ENCODE peak calls at places on chromosome X, in four cellular contexts. J is HepG2, H is K562, R is WTC11. Q is an unnamed sample.

GRCh38 chrX:43269201-43269600 is 386.9 kb upstream of the MAOA start:
- DNase-seq in H (no peak), R (no peak), J (no peak), Q (no peak)

GRCh38 chrX:2820131-2820771 is 8.5 kb upstream of the GYG2 start:
- DNase-seq in H (no peak), J (no peak), R (no peak), Q (no peak)

GRCh38 chrX:87525771-87526229 is 8.2 kb downstream of the KLHL4 start:
- DNase-seq in J (no peak), R (no peak), H (peak; percentile 18), Q (peak; percentile 63)

GRCh38 chrX:117973175-117974075 is 143.2 kb downstream of the KLHL13 start:
- DNase-seq in J (no peak), R (no peak), H (no peak), Q (no peak)

GRCh38 chrX:3143043-3143799 is 102.0 kb downstream of the ARSF start:
- DNase-seq in R (no peak), H (peak; percentile 11), J (peak; percentile 0), Q (no peak)

GRCh38 chrX:118615141-118615540 is 112.3 kb upstream of the IL13RA1 start:
- DNase-seq in H (no peak), J (no peak), R (no peak), Q (no peak)

GRCh38 chrX:29229802-29230201 is 642.6 kb downstream of the IL1RAPL1 start:
- DNase-seq in R (no peak), J (no peak), H (no peak), Q (no peak)

GRCh38 chrX:106802388-106803275 is at the start of gene TBC1D8B:
- DNase-seq in H (peak; percentile 56), J (peak; percentile 89), R (peak; percentile 70), Q (peak; percentile 80)

GRCh38 chrX:136823175-136823574 is 42.4 kb upstream of the ARHGEF6 start:
- DNase-seq in H (no peak), R (no peak), J (no peak), Q (no peak)

GRCh38 chrX:70231666-70232065 is 2.8 kb upstream of the AWAT1 start:
- DNase-seq in H (peak; percentile 14), R (no peak), J (no peak), Q (no peak)
- TF ChIP-seq HMGXB4 in H (no peak), R (no peak), J (no peak), Q (no peak)

GRCh38 chrX:119783026-119783425 is 8.4 kb downstream of the RPL39 start:
- DNase-seq in H (no peak), R (no peak), J (no peak), Q (no peak)

DNA sequence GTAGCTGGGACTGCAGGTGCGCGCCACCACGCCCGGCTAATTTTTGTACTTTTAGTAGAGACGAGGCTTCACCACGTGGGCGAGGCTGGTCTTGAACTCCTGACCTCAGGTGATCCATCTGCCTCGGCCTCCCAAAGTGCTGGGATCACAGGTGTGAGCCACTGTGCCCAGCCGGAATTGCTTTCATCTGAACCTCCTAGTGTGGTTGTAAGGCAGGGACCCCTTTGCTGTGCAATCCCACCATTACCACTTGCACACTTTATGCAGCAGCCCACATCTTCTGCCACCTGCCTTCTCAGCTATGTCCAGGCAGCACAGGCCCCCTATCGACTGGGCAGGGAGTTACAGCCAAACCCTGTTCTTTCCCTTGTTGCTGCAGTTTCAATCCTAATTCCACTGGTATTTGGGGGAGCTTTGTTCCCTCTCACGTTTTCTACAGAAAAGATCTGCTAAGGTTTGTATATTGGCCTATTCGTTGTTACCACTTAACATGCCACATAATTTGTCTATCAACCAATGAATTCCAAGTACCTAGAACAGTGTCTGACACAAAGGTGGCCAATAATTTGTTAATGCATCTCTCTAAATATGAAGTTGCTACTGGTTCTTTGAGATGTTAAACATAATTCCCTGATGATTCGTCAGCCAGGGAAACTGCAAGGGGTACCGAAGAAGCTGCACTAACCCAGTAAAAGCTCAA is 6.5 kb downstream of the RPL39 start:
- DNase-seq in H (peak; percentile 58), J (no peak), R (peak; percentile 41), Q (peak; percentile 51)
- TF ChIP-seq HMGXB4 in H (no peak), J (peak; percentile 43), R (no peak), Q (peak; percentile 17)

GRCh38 chrX:56600141-56600540 is 36.7 kb downstream of the UBQLN2 start:
- DNase-seq in R (no peak), J (peak; percentile 12), H (no peak), Q (no peak)
- TF ChIP-seq HMGXB4 in R (no peak), J (no peak), H (no peak), Q (no peak)

GRCh38 chrX:46308106-46308505 is 237.1 kb downstream of the ZNF674 start:
- DNase-seq in H (no peak), R (no peak), J (no peak), Q (no peak)
- TF ChIP-seq HMGXB4 in H (no peak), R (no peak), J (no peak), Q (no peak)

GRCh38 chrX:154000051-154000450 is 19.7 kb downstream of the IRAK1 start:
- DNase-seq in R (no peak), H (no peak), J (no peak), Q (no peak)
- TF ChIP-seq HMGXB4 in R (no peak), H (no peak), J (no peak), Q (no peak)

GRCh38 chrX:8783100-8784098 is 17.8 kb downstream of the FAM9A start:
- DNase-seq in J (peak; percentile 6), R (peak; percentile 63), H (peak; percentile 52), Q (peak; percentile 55)
- TF ChIP-seq HMGXB4 in J (no peak), R (no peak), H (no peak), Q (no peak)

GRCh38 chrX:79195027-79195426 is 50.5 kb downstream of the GPR174 start:
- DNase-seq in R (no peak), J (no peak), H (no peak), Q (no peak)
- TF ChIP-seq HMGXB4 in R (no peak), J (no peak), H (no peak), Q (no peak)

DNA sequence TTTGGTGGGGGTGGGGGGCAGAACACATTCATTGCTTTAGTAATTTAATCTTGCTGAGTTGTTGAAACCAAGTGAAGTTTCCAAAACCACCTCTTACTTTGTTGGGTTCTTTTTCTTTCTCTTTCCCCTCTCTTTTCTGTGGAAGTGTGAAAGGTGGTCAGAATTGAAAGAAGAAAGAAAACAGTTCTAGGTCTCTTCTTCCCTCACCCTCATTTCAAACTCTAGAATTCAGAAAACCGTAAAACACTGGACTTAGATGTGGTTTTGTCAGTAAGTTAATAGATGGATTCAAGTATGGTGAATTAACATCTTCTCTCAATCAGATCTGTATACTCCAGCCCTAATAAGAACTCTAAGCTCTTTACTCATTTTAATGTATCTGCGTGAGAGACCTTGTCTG is 23.7 kb downstream of the PLP1 start:
- DNase-seq in H (no peak), R (no peak), J (no peak), Q (no peak)
- TF ChIP-seq HMGXB4 in H (no peak), R (no peak), J (no peak), Q (no peak)

GRCh38 chrX:70301716-70302115 is 11.8 kb downstream of the KIF4A start:
- DNase-seq in R (no peak), H (no peak), J (no peak), Q (no peak)
- TF ChIP-seq HMGXB4 in R (no peak), H (no peak), J (no peak), Q (no peak)

Q was measured in A549.